ENCODE peak calls at places on chromosomes 2 and 18, in nine cellular contexts. R is adrenal gland, V is iPS-NIHi11, H is nephron progenitor cell, J is A549, O is anterior cingulate cortex, T is NCI-H2081, U is substantia nigra, D is activated T-cell treated with anti-CD3 and anti-CD28 coated beads for 1 hour. M is an unnamed sample.

GRCh38 chr2:202545931-202546330 is 88.8 kb upstream of the FAM117B start:
- DNase-seq in R (no peak), V (no peak), H (no peak), J (no peak), O (no peak), T (no peak), U (no peak), D (no peak), M (no peak)

GRCh38 chr2:74440005-74440377 is 1.7 kb downstream of the RTKN start:
- DNase-seq in R (peak; percentile 68), V (no peak), H (peak; percentile 64), J (no peak), O (peak; percentile 56), T (no peak), U (peak; percentile 78), D (no peak), M (peak; percentile 78)

GRCh38 chr2:67923696-67924095 is 139.1 kb downstream of the C1D start:
- DNase-seq in R (peak; percentile 23), V (no peak), H (no peak), J (no peak), O (no peak), T (no peak), U (no peak), D (no peak), M (no peak)

GRCh38 chr18:31684279-31685096 is at the start of gene B4GALT6:
- DNase-seq in R (no peak), V (peak; percentile 81), H (peak; percentile 74), J (peak; percentile 47), O (no peak), T (peak; percentile 43), U (no peak), D (no peak), M (peak; percentile 81)

GRCh38 chr18:13137939-13138821 is 80.4 kb upstream of the LDLRAD4 start:
- DNase-seq in R (peak; percentile 60), V (no peak), H (no peak), J (peak; percentile 70), O (no peak), T (no peak), U (no peak), D (peak; percentile 32), M (no peak)

GRCh38 chr2:119678021-119678656 is 862 bp upstream of the TMEM177 start:
- DNase-seq in R (peak; percentile 35), V (no peak), H (no peak), J (no peak), O (no peak), T (peak; percentile 80), U (no peak), D (no peak), M (peak; percentile 42)

GRCh38 chr18:46283895-46284295 is 179.7 kb downstream of the HAUS1 start:
- DNase-seq in R (no peak), V (peak; percentile 73), H (peak; percentile 38), J (no peak), O (no peak), T (no peak), U (no peak), D (no peak), M (no peak)

GRCh38 chr2:144469788-144470187 is 50.1 kb downstream of the ZEB2 start:
- DNase-seq in R (no peak), V (no peak), H (no peak), J (no peak), O (no peak), T (peak; percentile 20), U (no peak), D (no peak), M (no peak)

GRCh38 chr2:109069430-109070194 is 59.4 kb upstream of the SH3RF3 start:
- DNase-seq in R (no peak), V (peak; percentile 45), H (no peak), J (no peak), O (no peak), T (no peak), U (no peak), D (no peak), M (peak; percentile 65)

GRCh38 chr2:29253026-29253425 is 137.8 kb downstream of the CLIP4 start:
- DNase-seq in R (no peak), V (no peak), H (no peak), J (no peak), O (no peak), T (no peak), U (no peak), D (no peak), M (no peak)

GRCh38 chr2:67950018-67950417 is 112.8 kb downstream of the C1D start:
- DNase-seq in R (no peak), V (no peak), H (no peak), J (no peak), O (no peak), T (no peak), U (no peak), D (no peak), M (no peak)

GRCh38 chr2:240353944-240354343 is 81.5 kb upstream of the GPC1 start:
- DNase-seq in R (no peak), V (no peak), H (no peak), J (no peak), O (no peak), T (no peak), U (no peak), D (no peak), M (no peak)

GRCh38 chr2:50763776-50764175 is 268.2 kb downstream of the NRXN1 start:
- DNase-seq in R (no peak), V (no peak), H (no peak), J (no peak), O (no peak), T (no peak), U (no peak), D (no peak), M (no peak)

GRCh38 chr2:53787911-53788289 is 1.1 kb downstream of the ERLEC1 start:
- DNase-seq in R (no peak), V (no peak), H (no peak), J (no peak), O (no peak), T (no peak), U (no peak), D (no peak), M (no peak)

GRCh38 chr18:9362869-9363268 is 28.3 kb downstream of the TWSG1 start:
- DNase-seq in R (no peak), V (peak; percentile 17), H (no peak), J (peak; percentile 39), O (no peak), T (no peak), U (no peak), D (no peak), M (peak; percentile 57)

GRCh38 chr2:175690113-175690716 is 311.9 kb downstream of the LNPK start:
- DNase-seq in R (peak; percentile 63), V (peak; percentile 19), H (peak; percentile 41), J (peak; percentile 67), O (no peak), T (peak; percentile 69), U (no peak), D (no peak), M (peak; percentile 61)

GRCh38 chr2:1514391-1515072 is 101.3 kb downstream of the TPO start:
- DNase-seq in R (no peak), V (no peak), H (no peak), J (no peak), O (no peak), T (no peak), U (no peak), D (no peak), M (no peak)

GRCh38 chr2:234135750-234136221 is 85.3 kb downstream of the SPP2 start:
- DNase-seq in R (peak; percentile 75), V (peak; percentile 88), H (peak; percentile 74), J (peak; percentile 94), O (no peak), T (peak; percentile 82), U (peak; percentile 2), D (peak; percentile 20), M (peak; percentile 93)

GRCh38 chr2:61671561-61672315 is 133.6 kb upstream of the XPO1 start:
- DNase-seq in R (no peak), V (no peak), H (no peak), J (no peak), O (no peak), T (no peak), U (no peak), D (no peak), M (no peak)

GRCh38 chr2:151102196-151102692 is 159.4 kb downstream of the RBM43 start:
- DNase-seq in R (no peak), V (no peak), H (no peak), J (no peak), O (no peak), T (no peak), U (no peak), D (no peak), M (no peak)

GRCh38 chr2:195652916-195653315 is 4.1 kb upstream of the SLC39A10 start:
- DNase-seq in R (no peak), V (no peak), H (no peak), J (no peak), O (no peak), T (no peak), U (no peak), D (no peak), M (no peak)

GRCh38 chr18:35588995-35589394 is 7.5 kb downstream of the GALNT1 start:
- DNase-seq in R (no peak), V (peak; percentile 32), H (no peak), J (no peak), O (no peak), T (no peak), U (no peak), D (peak; percentile 11), M (no peak)

GRCh38 chr2:1648241-1649102 is 95.8 kb downstream of the PXDN start:
- DNase-seq in R (no peak), V (no peak), H (no peak), J (no peak), O (no peak), T (no peak), U (no peak), D (no peak), M (peak; percentile 40)

GRCh38 chr2:71611781-71612545 is 158.6 kb downstream of the DYSF start:
- DNase-seq in R (no peak), V (no peak), H (no peak), J (no peak), O (no peak), T (no peak), U (no peak), D (no peak), M (no peak)

GRCh38 chr2:161136696-161137324 is 23.4 kb upstream of the TANK start:
- DNase-seq in R (no peak), V (peak; percentile 14), H (no peak), J (peak; percentile 76), O (no peak), T (no peak), U (no peak), D (no peak), M (no peak)

M was measured in islet precursor cell.